ENCODE peak calls at places on chromosomes 6 and 20, in seven cellular contexts. X is K562, N is HCT116, E is mesenchymal stem cell, H is DND-41, K is mammary epithelial cell, I is GM12878. U is an unnamed sample.

GRCh38 chr20:22717466-22717865 is 133.1 kb upstream of the FOXA2 start:
- DNase-seq in X (peak; percentile 34), N (no peak), E (peak; percentile 56), H (no peak), K (no peak), I (no peak), U (no peak)

GRCh38 chr20:62603021-62603906 is 39.0 kb upstream of the SLCO4A1 start:
- DNase-seq in X (no peak), N (no peak), E (no peak), H (no peak), K (peak; percentile 61), I (no peak), U (peak; percentile 47)

GRCh38 chr6:46781478-46782378 is 11.5 kb upstream of the MEP1A start:
- DNase-seq in X (peak; percentile 69), N (peak; percentile 58), E (peak; percentile 62), H (peak; percentile 29), K (peak; percentile 57), I (no peak), U (peak; percentile 50)

GRCh38 chr20:11780765-11781369 is 136.8 kb upstream of the BTBD3 start:
- DNase-seq in X (no peak), N (no peak), E (no peak), H (no peak), K (no peak), I (no peak), U (no peak)

GRCh38 chr20:48986899-48987298 is 59.2 kb upstream of the CSE1L start:
- DNase-seq in X (peak; percentile 17), N (no peak), E (no peak), H (no peak), K (no peak), I (no peak), U (no peak)

GRCh38 chr6:145132709-145133108 is 602.6 kb downstream of the EPM2A start:
- DNase-seq in X (no peak), N (no peak), E (no peak), H (no peak), K (no peak), I (no peak), U (no peak)

GRCh38 chr6:36820700-36821580 is 18.3 kb downstream of the CPNE5 start:
- DNase-seq in X (peak; percentile 84), N (no peak), E (peak; percentile 88), H (no peak), K (peak; percentile 70), I (no peak), U (peak; percentile 64)

GRCh38 chr6:52293067-52293466 is 8.5 kb upstream of the MCM3 start:
- DNase-seq in X (no peak), N (no peak), E (no peak), H (no peak), K (no peak), I (no peak), U (no peak)

GRCh38 chr6:145070791-145071190 is 664.5 kb downstream of the EPM2A start:
- DNase-seq in X (no peak), N (no peak), E (peak; percentile 73), H (no peak), K (no peak), I (no peak), U (peak; percentile 83)

GRCh38 chr20:47360489-47361267 is 4.2 kb upstream of the ZMYND8 start:
- DNase-seq in X (peak; percentile 99), N (peak; percentile 60), E (peak; percentile 86), H (no peak), K (peak; percentile 88), I (no peak), U (peak; percentile 98)

GRCh38 chr6:16477367-16478149 is 239.2 kb downstream of the GMPR start:
- DNase-seq in X (no peak), N (no peak), E (no peak), H (no peak), K (no peak), I (no peak), U (no peak)

GRCh38 chr6:161079566-161080262 is 88.1 kb downstream of the MAP3K4 start:
- DNase-seq in X (peak; percentile 31), N (no peak), E (peak; percentile 30), H (no peak), K (peak; percentile 84), I (no peak), U (peak; percentile 88)

GRCh38 chr6:26103141-26103769 is 16.0 kb downstream of the HFE start:
- DNase-seq in X (peak; percentile 40), N (no peak), E (peak; percentile 79), H (no peak), K (no peak), I (no peak), U (peak; percentile 77)

GRCh38 chr20:48635791-48636267 is 192.0 kb downstream of the PREX1 start:
- DNase-seq in X (peak; percentile 73), N (peak; percentile 16), E (peak; percentile 40), H (peak; percentile 73), K (peak; percentile 26), I (no peak), U (peak; percentile 31)

GRCh38 chr6:135568366-135568765 is 70.8 kb upstream of the AHI1 start:
- DNase-seq in X (peak; percentile 45), N (no peak), E (peak; percentile 19), H (no peak), K (no peak), I (peak; percentile 7), U (peak; percentile 95)

GRCh38 chr20:36066777-36067176 is 87.8 kb upstream of the EPB41L1 start:
- DNase-seq in X (no peak), N (no peak), E (no peak), H (no peak), K (no peak), I (no peak), U (no peak)

GRCh38 chr6:133242761-133243590 is 1.8 kb downstream of the EYA4 start:
- DNase-seq in X (no peak), N (no peak), E (peak; percentile 33), H (no peak), K (no peak), I (no peak), U (peak; percentile 26)

GRCh38 chr6:20991910-20992309 is 457.7 kb downstream of the CDKAL1 start:
- DNase-seq in X (no peak), N (no peak), E (no peak), H (no peak), K (no peak), I (no peak), U (no peak)

GRCh38 chr6:64250126-64250525 is 614.5 kb downstream of the PHF3 start:
- DNase-seq in X (no peak), N (no peak), E (no peak), H (no peak), K (no peak), I (no peak), U (peak; percentile 84)

GRCh38 chr6:169589293-169589692 is 112.5 kb downstream of the WDR27 start:
- DNase-seq in X (no peak), N (no peak), E (peak; percentile 3), H (no peak), K (peak; percentile 69), I (no peak), U (no peak)

GRCh38 chr6:17905611-17906592 is 81.5 kb downstream of the KIF13A start:
- DNase-seq in X (no peak), N (no peak), E (peak; percentile 52), H (no peak), K (peak; percentile 50), I (no peak), U (peak; percentile 87)

GRCh38 chr20:38228436-38228835 is 32.1 kb downstream of the KIAA1755 start:
- DNase-seq in X (peak; percentile 21), N (no peak), E (no peak), H (no peak), K (no peak), I (no peak), U (no peak)

GRCh38 chr6:168232046-168232445 is 87.5 kb downstream of the DACT2 start:
- DNase-seq in X (no peak), N (no peak), E (no peak), H (no peak), K (no peak), I (no peak), U (no peak)

GRCh38 chr6:166544294-166544605 is 42.2 kb downstream of the RAMACL start:
- DNase-seq in X (no peak), N (no peak), E (no peak), H (no peak), K (no peak), I (no peak), U (no peak)

GRCh38 chr6:10386756-10387654 is 27.9 kb downstream of the TFAP2A start:
- DNase-seq in X (no peak), N (no peak), E (no peak), H (no peak), K (no peak), I (no peak), U (no peak)

GRCh38 chr6:156916108-156916801 is 139.1 kb downstream of the ARID1B start:
- DNase-seq in X (no peak), N (no peak), E (peak; percentile 50), H (no peak), K (no peak), I (no peak), U (peak; percentile 37)

GRCh38 chr20:8272758-8273157 is 140.7 kb downstream of the PLCB1 start:
- DNase-seq in X (no peak), N (no peak), E (no peak), H (no peak), K (no peak), I (no peak), U (no peak)

DNA sequence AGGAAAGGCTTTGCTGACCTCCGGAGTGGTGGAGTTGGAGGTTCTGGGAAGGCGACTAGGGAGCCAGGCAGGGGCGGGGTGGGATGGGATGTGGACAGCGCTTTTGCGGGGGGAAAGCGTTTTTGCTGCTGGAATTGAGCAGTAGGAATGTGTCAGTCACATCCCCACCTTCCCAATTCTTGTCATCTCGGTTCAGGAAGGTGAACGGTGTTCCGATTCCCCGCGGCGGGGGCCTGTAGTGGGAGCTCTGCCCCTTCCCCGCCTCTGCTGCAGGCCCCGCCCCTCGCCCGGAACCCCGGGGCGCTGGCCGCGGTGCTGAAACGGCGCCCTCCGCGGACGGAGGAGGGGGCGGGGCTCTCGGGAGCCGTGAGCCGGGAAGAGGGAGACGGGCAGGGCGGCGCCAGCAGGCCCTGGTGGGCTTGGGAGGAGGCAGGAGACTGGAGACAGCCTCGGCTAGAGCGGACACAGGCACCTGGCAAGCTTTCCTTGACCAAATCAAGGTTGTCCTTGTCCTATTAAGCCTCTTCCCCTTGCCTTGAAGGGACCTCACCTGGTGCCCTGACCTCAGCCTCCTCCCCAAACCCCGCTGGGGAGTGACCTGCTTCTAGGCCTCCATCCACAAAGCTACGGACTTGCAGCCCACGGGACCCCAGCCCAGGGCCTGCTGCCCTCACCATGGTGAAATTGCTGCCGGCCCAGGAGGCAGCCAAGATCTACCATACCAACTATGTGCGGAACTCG is at the start of gene LHFPL5:
- DNase-seq in X (peak; percentile 77), N (no peak), E (peak; percentile 42), H (peak; percentile 75), K (no peak), I (no peak), U (no peak)
- H3K27ac ChIP-seq in X (no peak within 1 kb of the TSS), N (no peak within 1 kb of the TSS), E (no peak within 1 kb of the TSS), H (no peak within 1 kb of the TSS), K (no peak within 1 kb of the TSS), I (no peak within 1 kb of the TSS), U (no peak within 1 kb of the TSS)

GRCh38 chr20:51562027-51562333 is 19.5 kb upstream of the NFATC2 start:
- DNase-seq in X (no peak), N (no peak), E (no peak), H (no peak), K (no peak), I (no peak), U (peak; percentile 19)
- H2AFZ ChIP-seq in X (no peak overlapping the region), N (peak overlapping the region; percentile 1), E (peak overlapping the region; percentile 84), H (no peak overlapping the region), K (peak overlapping the region; percentile 86), I (no peak overlapping the region), U (peak overlapping the region; percentile 93)

GRCh38 chr6:111731404-111732195 is 125.9 kb upstream of the TRAF3IP2 start:
- DNase-seq in X (peak; percentile 6), N (no peak), E (no peak), H (no peak), K (no peak), I (no peak), U (peak; percentile 6)
- H3K27ac ChIP-seq in X (no peak overlapping the region), N (no peak overlapping the region), E (peak overlapping the region; percentile 19), H (no peak overlapping the region), K (no peak overlapping the region), I (no peak overlapping the region), U (no peak overlapping the region)

GRCh38 chr6:155493694-155494143 is 38.1 kb upstream of the NOX3 start:
- DNase-seq in X (no peak), N (peak; percentile 85), E (peak; percentile 99), H (no peak), K (peak; percentile 95), I (peak; percentile 56), U (peak; percentile 100)
- H2AFZ ChIP-seq in X (no peak overlapping the region), N (peak overlapping the region; percentile 33), E (no peak overlapping the region), H (no peak overlapping the region), K (no peak overlapping the region), I (no peak overlapping the region), U (no peak overlapping the region)